ENCODE peak calls at places on chromosomes 13 and 19, in seven cellular contexts. O is heart left ventricle, Y is colonic mucosa, T is foreskin fibroblast, S is neural crest cell, C is A673, Z is coronary artery. V is an unnamed sample.

GRCh38 chr19:18833849-18834643 is 2.3 kb downstream of the UPF1 start:
- DNase-seq in S (no peak), Z (no peak), C (no peak), T (peak), O (no peak), Y (peak), V (no peak)

GRCh38 chr13:77333521-77334083 is 6.7 kb upstream of the MYCBP2 start:
- DNase-seq in Y (no peak), O (no peak), T (no peak), C (no peak), Z (no peak), S (no peak), V (no peak)

GRCh38 chr13:20525144-20525600 is 485 bp downstream of the CRYL1 start:
- DNase-seq in C (peak), Z (no peak), S (no peak), T (peak), Y (peak), O (peak), V (no peak)

GRCh38 chr13:27442071-27442647 is 8.2 kb downstream of the MTIF3 start:
- DNase-seq in Z (no peak), Y (peak), C (no peak), T (no peak), O (no peak), S (no peak), V (no peak)

GRCh38 chr19:48646912-48647216 is 877 bp upstream of the CA11 start:
- DNase-seq in Y (no peak), Z (no peak), O (no peak), T (no peak), C (no peak), S (no peak), V (no peak)

GRCh38 chr19:41302624-41303351 is 7.2 kb upstream of the CCDC97 start:
- DNase-seq in S (no peak), O (no peak), Z (no peak), T (no peak), Y (no peak), C (no peak), V (no peak)

GRCh38 chr19:48768989-48769713 is 13.8 kb downstream of the FGF21 start:
- DNase-seq in C (no peak), S (no peak), T (no peak), Y (no peak), Z (no peak), O (no peak), V (no peak)

GRCh38 chr19:42368765-42369164 is 21.3 kb downstream of the CNFN start:
- DNase-seq in O (no peak), Z (no peak), S (no peak), Y (no peak), C (no peak), T (no peak), V (no peak)

GRCh38 chr19:57293719-57294118 is 13.4 kb downstream of the ZNF460 start:
- DNase-seq in O (no peak), Y (no peak), Z (no peak), T (no peak), S (no peak), C (no peak), V (no peak)

GRCh38 chr19:2330632-2331284 is 2.3 kb downstream of the SPPL2B start:
- DNase-seq in C (no peak), Z (no peak), Y (peak), S (no peak), O (no peak), T (no peak), V (no peak)

GRCh38 chr13:46143239-46143701 is 38.4 kb upstream of the CPB2 start:
- DNase-seq in C (no peak), T (no peak), S (no peak), O (no peak), Y (no peak), Z (no peak), V (no peak)

GRCh38 chr13:40600145-40600751 is 66.2 kb downstream of the FOXO1 start:
- DNase-seq in Y (no peak), T (no peak), S (no peak), O (no peak), C (peak), Z (no peak), V (no peak)

GRCh38 chr13:28492527-28493367 is 2.2 kb downstream of the FLT1 start:
- DNase-seq in O (no peak), Y (no peak), S (no peak), C (no peak), Z (no peak), T (peak), V (peak)

GRCh38 chr19:42197375-42197817 is 20.1 kb downstream of the DEDD2 start:
- DNase-seq in T (peak), Z (no peak), O (no peak), Y (no peak), S (no peak), C (no peak), V (no peak)

GRCh38 chr13:45728759-45729158 is 26.6 kb downstream of the CBY2 start:
- DNase-seq in Y (no peak), C (no peak), Z (peak), S (no peak), T (no peak), O (no peak), V (no peak)

GRCh38 chr13:69633044-69633443 is 474.6 kb upstream of the ATXN8OS start:
- DNase-seq in Y (no peak), C (no peak), Z (no peak), O (no peak), T (no peak), S (no peak), V (no peak)

GRCh38 chr19:43997631-43998290 is 5.0 kb upstream of the ZNF230 start:
- DNase-seq in O (peak), C (no peak), Z (no peak), Y (no peak), T (peak), S (no peak), V (no peak)

GRCh38 chr19:42850981-42851717 is 28.4 kb downstream of the PSG1 start:
- DNase-seq in C (peak), Z (no peak), Y (no peak), O (peak), T (peak), S (no peak), V (peak)

GRCh38 chr13:100301418-100301817 is 212.5 kb downstream of the PCCA start:
- DNase-seq in C (peak), S (no peak), O (no peak), Z (no peak), Y (no peak), T (no peak), V (no peak)

GRCh38 chr19:13100871-13101589 is 1.6 kb downstream of the LYL1 start:
- DNase-seq in S (no peak), O (peak), Z (no peak), Y (no peak), C (no peak), T (peak), V (no peak)

GRCh38 chr13:20814224-20814910 is 40.6 kb upstream of the EEF1AKMT1 start:
- DNase-seq in O (peak), T (peak), Y (peak), C (peak), Z (peak), S (no peak), V (peak)

GRCh38 chr19:4197625-4198466 is 15.4 kb downstream of the ANKRD24 start:
- DNase-seq in C (no peak), Y (no peak), S (no peak), T (no peak), Z (no peak), O (no peak), V (no peak)

GRCh38 chr13:113562866-113563265 is 21.7 kb upstream of the TFDP1 start:
- DNase-seq in O (no peak), C (no peak), S (no peak), Y (peak), T (no peak), Z (peak), V (no peak)

GRCh38 chr19:35178701-35179100 is 24.2 kb downstream of the FXYD5 start:
- DNase-seq in S (no peak), Z (no peak), Y (no peak), T (peak), C (no peak), O (no peak), V (no peak)

GRCh38 chr13:26011996-26012688 is 39.7 kb downstream of the SHISA2 start:
- DNase-seq in Z (no peak), Y (no peak), C (peak), T (no peak), S (no peak), O (no peak), V (no peak)
- TF ChIP-seq CTCF in Z (no peak), Y (no peak), C (no peak), T (no peak), S (no peak), O (no peak), V (no peak)

DNA sequence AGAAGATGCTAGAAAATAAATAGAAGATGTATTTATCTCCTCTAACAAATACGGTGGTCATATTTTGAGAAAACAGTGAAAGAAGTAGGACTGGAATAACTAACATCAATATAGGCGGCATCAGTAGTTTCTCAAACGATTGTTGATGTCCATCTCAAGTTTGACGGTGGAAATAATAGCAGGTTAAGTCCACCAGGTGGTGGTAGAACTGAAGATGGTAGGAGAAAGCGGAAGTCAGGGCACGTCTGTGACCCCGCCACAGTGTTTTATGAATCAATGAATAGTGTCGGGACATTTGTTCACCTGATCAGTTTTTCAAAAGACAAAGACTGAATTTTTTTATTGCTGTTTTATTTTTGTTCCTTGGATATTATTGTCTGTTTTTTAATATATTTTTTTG is 706.4 kb upstream of the SLC10A2 start:
- DNase-seq in C (peak), Y (no peak), S (no peak), T (no peak), Z (no peak), O (no peak), V (no peak)
- TF ChIP-seq CTCF in C (peak), Y (no peak), S (peak), T (no peak), Z (no peak), O (no peak), V (peak)

GRCh38 chr13:101784313-101784712 is 331.8 kb downstream of the ITGBL1 start:
- DNase-seq in C (no peak), Z (no peak), O (no peak), T (no peak), S (no peak), Y (no peak), V (no peak)

GRCh38 chr13:101783554-101783953 is 331.1 kb downstream of the ITGBL1 start:
- DNase-seq in Z (no peak), Y (no peak), S (no peak), T (no peak), C (no peak), O (no peak), V (no peak)

GRCh38 chr13:101785858-101786257 is 333.4 kb downstream of the ITGBL1 start:
- DNase-seq in Z (no peak), T (peak), S (peak), Y (no peak), C (peak), O (peak), V (peak)
- TF ChIP-seq CTCF in Z (no peak), T (no peak), S (peak), Y (no peak), C (peak), O (peak), V (peak)

GRCh38 chr19:10389863-10390262 is 9.5 kb upstream of the TYK2 start:
- DNase-seq in S (no peak), C (peak), O (no peak), Y (no peak), T (peak), Z (no peak), V (no peak)
- TF ChIP-seq CTCF in S (peak), C (peak), O (no peak), Y (no peak), T (no peak), Z (no peak), V (no peak)